ENCODE peak calls at places on chromosomes 4 and X, in four cellular contexts. U is colonic mucosa; V is activated CD8-positive, alpha-beta T cell treated with anti-CD3 and anti-CD28 coated beads for 36 hours; A is AG10803. Z is an unnamed sample.

GRCh38 chrX:7316887-7317286 is 168.9 kb upstream of the PUDP start:
- DNase-seq in U (no peak), V (no peak), A (peak), Z (no peak)

GRCh38 chrX:57134702-57135101 is 2.5 kb downstream of the SPIN2A start:
- DNase-seq in U (no peak), V (no peak), A (no peak), Z (no peak)

GRCh38 chr4:11739992-11740391 is 311.3 kb upstream of the HS3ST1 start:
- DNase-seq in U (no peak), V (no peak), A (no peak), Z (no peak)

GRCh38 chr4:143411527-143412480 is 75.1 kb downstream of the GAB1 start:
- DNase-seq in U (no peak), V (no peak), A (peak), Z (no peak)

GRCh38 chrX:9525511-9526248 is 60.8 kb downstream of the TBL1X start:
- DNase-seq in U (no peak), V (peak), A (no peak), Z (no peak)

GRCh38 chrX:145825896-145826295 is 8.3 kb downstream of the SLITRK2 start:
- DNase-seq in U (no peak), V (peak), A (no peak), Z (no peak)

GRCh38 chr4:168796362-168797106 is 213.5 kb downstream of the CBR4 start:
- DNase-seq in U (no peak), V (no peak), A (peak), Z (no peak)

GRCh38 chr4:53374777-53375258 is 2.6 kb upstream of the FIP1L1 start:
- DNase-seq in U (no peak), V (no peak), A (no peak), Z (no peak)

GRCh38 chrX:154366666-154367055 is 7.8 kb downstream of the FLNA start:
- DNase-seq in U (no peak), V (no peak), A (peak), Z (no peak)

GRCh38 chr4:53810643-53811042 is 219.4 kb upstream of the LNX1 start:
- DNase-seq in U (no peak), V (no peak), A (no peak), Z (no peak)

GRCh38 chrX:154908821-154909220 is 22.7 kb downstream of the F8A1 start:
- DNase-seq in U (no peak), V (no peak), A (no peak), Z (no peak)

GRCh38 chr4:169305651-169306050 is 34.9 kb upstream of the SH3RF1 start:
- DNase-seq in U (no peak), V (no peak), A (peak), Z (no peak)

GRCh38 chr4:47032405-47033106 is 1.2 kb downstream of the GABRB1 start:
- DNase-seq in U (peak), V (peak), A (peak), Z (peak)

GRCh38 chr4:185039508-185040273 is 21.4 kb downstream of the HELT start:
- DNase-seq in U (peak), V (peak), A (peak), Z (peak)

GRCh38 chr4:162939086-162939485 is 227.6 kb downstream of the NAF1 start:
- DNase-seq in U (no peak), V (no peak), A (no peak), Z (no peak)

DNA sequence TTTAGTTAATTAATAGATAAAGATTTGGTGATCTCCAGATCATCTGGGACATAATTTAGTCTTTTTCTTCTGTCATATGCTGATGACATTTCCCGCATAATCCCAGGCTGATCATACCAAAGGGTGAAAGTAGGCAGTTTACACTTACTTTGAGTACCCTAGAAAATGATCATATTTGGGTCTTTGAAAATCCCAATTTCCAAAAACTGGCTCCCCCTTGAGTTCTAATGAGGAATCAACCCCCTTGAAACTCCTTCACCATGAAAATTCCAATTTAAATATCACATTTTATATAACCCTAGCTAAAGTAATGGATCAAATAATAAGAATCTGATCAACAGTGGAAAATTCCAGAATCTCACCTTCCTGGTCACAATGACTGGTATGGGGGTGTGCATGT is 223.4 kb downstream of the NAF1 start:
- DNase-seq in U (no peak), V (no peak), A (no peak), Z (no peak)
- TF ChIP-seq CTCF in U (no peak), V (no peak), A (no peak), Z (no peak)

DNA sequence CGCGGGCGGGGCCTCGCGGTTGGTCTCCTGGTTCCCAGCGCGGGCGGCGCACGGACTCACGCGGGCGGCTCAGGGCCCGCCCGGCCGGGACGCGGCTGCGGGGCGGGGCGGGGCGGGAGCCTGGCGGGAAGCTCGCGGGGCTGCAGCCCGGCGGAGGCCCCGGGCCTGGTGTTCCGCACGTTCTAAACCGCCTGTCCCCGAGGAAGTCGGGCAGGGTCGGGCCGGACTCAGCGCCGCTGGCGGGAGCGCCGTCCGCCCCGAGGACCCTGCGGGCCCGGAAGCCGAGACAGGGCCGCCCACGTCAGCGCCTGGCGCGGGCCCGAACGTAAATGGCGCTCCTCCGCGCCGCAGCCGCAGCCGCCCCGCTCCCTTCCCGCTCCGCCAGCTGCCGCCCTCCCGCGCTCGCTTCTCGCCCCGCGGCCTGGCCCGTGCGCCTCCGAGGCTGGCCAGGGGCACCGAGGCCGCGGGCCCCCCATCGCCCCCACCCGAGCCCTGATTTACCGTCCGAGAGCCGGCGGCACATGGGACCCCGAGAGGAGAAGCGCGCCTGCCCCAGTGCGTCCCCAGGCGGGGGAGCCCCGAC is 309 bp upstream of the CTBP1 start:
- DNase-seq in U (peak), V (peak), A (peak), Z (peak)
- TF ChIP-seq CTCF in U (no peak), V (no peak), A (no peak), Z (peak)

GRCh38 chrX:104309169-104309568 is 54.4 kb upstream of the ESX1 start:
- DNase-seq in U (no peak), V (no peak), A (no peak), Z (no peak)
- TF ChIP-seq CTCF in U (no peak), V (no peak), A (no peak), Z (no peak)

GRCh38 chr4:40842725-40843401 is 93.1 kb downstream of the NSUN7 start:
- DNase-seq in U (no peak), V (no peak), A (no peak), Z (no peak)

GRCh38 chr4:40842318-40842717 is 92.6 kb downstream of the NSUN7 start:
- DNase-seq in U (no peak), V (no peak), A (no peak), Z (no peak)

GRCh38 chr4:40844261-40844660 is 94.5 kb downstream of the NSUN7 start:
- DNase-seq in U (no peak), V (no peak), A (no peak), Z (no peak)

GRCh38 chr4:40845136-40845910 is 95.6 kb downstream of the NSUN7 start:
- DNase-seq in U (no peak), V (no peak), A (peak), Z (no peak)

GRCh38 chr4:40843696-40844095 is 93.9 kb downstream of the NSUN7 start:
- DNase-seq in U (peak), V (peak), A (no peak), Z (peak)
- TF ChIP-seq CTCF in U (no peak), V (peak), A (no peak), Z (peak)